ENCODE peak calls at places on chromosomes 16 and 17, in seven cellular contexts. One of them, this sample, is unnamed.

GRCh38 chr17:11441004-11441403 is 157.3 kb upstream of the DNAH9 start:
- DNase-seq in neuronal stem cell: no peak
- DNase-seq in NCI-H524 treated with DMSO at 0.1 percent for 48 hours: no peak
- DNase-seq in KG1: no peak
- DNase-seq in glomerular endothelial cell: no peak
- DNase-seq in PC-3: no peak
- DNase-seq in Peyer's patch: no peak
- DNase-seq in this sample: no peak

GRCh38 chr17:39659286-39660010 is 5.7 kb upstream of the TCAP start:
- DNase-seq in PC-3: no peak
- DNase-seq in NCI-H524 treated with DMSO at 0.1 percent for 48 hours: no peak
- DNase-seq in Peyer's patch: no peak
- DNase-seq in KG1: no peak
- DNase-seq in glomerular endothelial cell: no peak
- DNase-seq in neuronal stem cell: no peak
- DNase-seq in this sample: no peak

GRCh38 chr17:82232876-82233785 is 4.3 kb downstream of the SLC16A3 start:
- DNase-seq in KG1: no peak
- DNase-seq in PC-3: no peak
- DNase-seq in glomerular endothelial cell: no peak
- DNase-seq in neuronal stem cell: no peak
- DNase-seq in NCI-H524 treated with DMSO at 0.1 percent for 48 hours: no peak
- DNase-seq in Peyer's patch: no peak
- DNase-seq in this sample: no peak

GRCh38 chr16:86430814-86431213 is 79.5 kb upstream of the FOXF1 start:
- DNase-seq in PC-3: no peak
- DNase-seq in glomerular endothelial cell: no peak
- DNase-seq in Peyer's patch: no peak
- DNase-seq in KG1: no peak
- DNase-seq in neuronal stem cell: no peak
- DNase-seq in NCI-H524 treated with DMSO at 0.1 percent for 48 hours: no peak
- DNase-seq in this sample: no peak

GRCh38 chr16:24045641-24046040 is 209.9 kb downstream of the PRKCB start:
- DNase-seq in NCI-H524 treated with DMSO at 0.1 percent for 48 hours: no peak
- DNase-seq in glomerular endothelial cell: no peak
- DNase-seq in PC-3: peak
- DNase-seq in neuronal stem cell: peak
- DNase-seq in KG1: no peak
- DNase-seq in Peyer's patch: no peak
- DNase-seq in this sample: no peak

GRCh38 chr16:85641776-85642176 is 28.7 kb downstream of the GSE1 start:
- DNase-seq in Peyer's patch: peak
- DNase-seq in KG1: no peak
- DNase-seq in NCI-H524 treated with DMSO at 0.1 percent for 48 hours: peak
- DNase-seq in PC-3: no peak
- DNase-seq in glomerular endothelial cell: no peak
- DNase-seq in neuronal stem cell: no peak
- DNase-seq in this sample: peak

GRCh38 chr16:79673635-79674034 is 73.1 kb upstream of the MAF start:
- DNase-seq in NCI-H524 treated with DMSO at 0.1 percent for 48 hours: no peak
- DNase-seq in glomerular endothelial cell: no peak
- DNase-seq in neuronal stem cell: no peak
- DNase-seq in Peyer's patch: no peak
- DNase-seq in PC-3: no peak
- DNase-seq in KG1: no peak
- DNase-seq in this sample: no peak

GRCh38 chr17:31266042-31266441 is 31.0 kb downstream of the OMG start:
- DNase-seq in Peyer's patch: no peak
- DNase-seq in PC-3: no peak
- DNase-seq in glomerular endothelial cell: no peak
- DNase-seq in NCI-H524 treated with DMSO at 0.1 percent for 48 hours: no peak
- DNase-seq in neuronal stem cell: no peak
- DNase-seq in KG1: no peak
- DNase-seq in this sample: no peak

GRCh38 chr17:2057130-2057713 is 2.3 kb downstream of the HIC1 start:
- DNase-seq in NCI-H524 treated with DMSO at 0.1 percent for 48 hours: no peak
- DNase-seq in glomerular endothelial cell: no peak
- DNase-seq in Peyer's patch: peak
- DNase-seq in KG1: no peak
- DNase-seq in neuronal stem cell: no peak
- DNase-seq in PC-3: no peak
- DNase-seq in this sample: no peak

GRCh38 chr16:1984347-1985225 is 593 bp downstream of the GFER start:
- DNase-seq in neuronal stem cell: no peak
- DNase-seq in PC-3: no peak
- DNase-seq in KG1: no peak
- DNase-seq in NCI-H524 treated with DMSO at 0.1 percent for 48 hours: no peak
- DNase-seq in glomerular endothelial cell: no peak
- DNase-seq in Peyer's patch: peak
- DNase-seq in this sample: no peak

GRCh38 chr17:20920813-20921199 is 122.0 kb downstream of the USP22 start:
- DNase-seq in neuronal stem cell: no peak
- DNase-seq in glomerular endothelial cell: no peak
- DNase-seq in KG1: no peak
- DNase-seq in NCI-H524 treated with DMSO at 0.1 percent for 48 hours: no peak
- DNase-seq in PC-3: no peak
- DNase-seq in Peyer's patch: no peak
- DNase-seq in this sample: no peak

GRCh38 chr17:77619326-77619725 is 339.2 kb upstream of the TNRC6C start:
- DNase-seq in KG1: no peak
- DNase-seq in glomerular endothelial cell: no peak
- DNase-seq in NCI-H524 treated with DMSO at 0.1 percent for 48 hours: no peak
- DNase-seq in PC-3: no peak
- DNase-seq in neuronal stem cell: no peak
- DNase-seq in Peyer's patch: no peak
- DNase-seq in this sample: no peak

GRCh38 chr17:37698132-37698615 is 46.7 kb downstream of the HNF1B start:
- DNase-seq in PC-3: peak
- DNase-seq in neuronal stem cell: no peak
- DNase-seq in NCI-H524 treated with DMSO at 0.1 percent for 48 hours: no peak
- DNase-seq in glomerular endothelial cell: no peak
- DNase-seq in Peyer's patch: no peak
- DNase-seq in KG1: no peak
- DNase-seq in this sample: no peak

GRCh38 chr17:6969323-6969726 is 26.5 kb upstream of the ALOX12 start:
- DNase-seq in neuronal stem cell: no peak
- DNase-seq in PC-3: peak
- DNase-seq in Peyer's patch: no peak
- DNase-seq in KG1: no peak
- DNase-seq in NCI-H524 treated with DMSO at 0.1 percent for 48 hours: no peak
- DNase-seq in glomerular endothelial cell: no peak
- DNase-seq in this sample: no peak

GRCh38 chr17:77736721-77737120 is 221.8 kb upstream of the TNRC6C start:
- DNase-seq in KG1: no peak
- DNase-seq in NCI-H524 treated with DMSO at 0.1 percent for 48 hours: no peak
- DNase-seq in glomerular endothelial cell: no peak
- DNase-seq in PC-3: no peak
- DNase-seq in Peyer's patch: no peak
- DNase-seq in neuronal stem cell: no peak
- DNase-seq in this sample: no peak

GRCh38 chr17:74431568-74432483 is at the start of gene GPRC5C:
- DNase-seq in neuronal stem cell: peak
- DNase-seq in glomerular endothelial cell: no peak
- DNase-seq in Peyer's patch: peak
- DNase-seq in NCI-H524 treated with DMSO at 0.1 percent for 48 hours: no peak
- DNase-seq in PC-3: peak
- DNase-seq in KG1: no peak
- DNase-seq in this sample: peak

GRCh38 chr17:7035591-7036368 is at the start of gene SLC16A13:
- DNase-seq in glomerular endothelial cell: peak
- DNase-seq in KG1: peak
- DNase-seq in neuronal stem cell: peak
- DNase-seq in PC-3: peak
- DNase-seq in NCI-H524 treated with DMSO at 0.1 percent for 48 hours: no peak
- DNase-seq in Peyer's patch: peak
- DNase-seq in this sample: peak

GRCh38 chr17:77471984-77472836 is 331.4 kb downstream of the SEC14L1 start:
- DNase-seq in glomerular endothelial cell: no peak
- DNase-seq in NCI-H524 treated with DMSO at 0.1 percent for 48 hours: no peak
- DNase-seq in KG1: no peak
- DNase-seq in PC-3: no peak
- DNase-seq in neuronal stem cell: no peak
- DNase-seq in Peyer's patch: no peak
- DNase-seq in this sample: peak

GRCh38 chr16:53065436-53066165 is 10.8 kb downstream of the CHD9 start:
- DNase-seq in Peyer's patch: no peak
- DNase-seq in glomerular endothelial cell: no peak
- DNase-seq in PC-3: no peak
- DNase-seq in neuronal stem cell: no peak
- DNase-seq in KG1: no peak
- DNase-seq in NCI-H524 treated with DMSO at 0.1 percent for 48 hours: no peak
- DNase-seq in this sample: no peak

GRCh38 chr16:86880316-86881117 is 302.2 kb downstream of the FOXL1 start:
- DNase-seq in PC-3: no peak
- DNase-seq in glomerular endothelial cell: no peak
- DNase-seq in neuronal stem cell: no peak
- DNase-seq in Peyer's patch: no peak
- DNase-seq in NCI-H524 treated with DMSO at 0.1 percent for 48 hours: no peak
- DNase-seq in KG1: no peak
- DNase-seq in this sample: no peak

GRCh38 chr17:82088838-82089722 is 9.0 kb downstream of the FASN start:
- DNase-seq in glomerular endothelial cell: no peak
- DNase-seq in KG1: no peak
- DNase-seq in NCI-H524 treated with DMSO at 0.1 percent for 48 hours: no peak
- DNase-seq in PC-3: no peak
- DNase-seq in Peyer's patch: no peak
- DNase-seq in neuronal stem cell: no peak
- DNase-seq in this sample: no peak

This sample was measured in DMS 273 treated with DMSO at 0.1 percent for 48 hours.